ENCODE peak calls at places on chromosomes 4 and X, in six cellular contexts. One of them, this sample, is unnamed.

GRCh38 chr4:76147454-76148141 is 599 bp downstream of the NUP54 start:
- DNase-seq in endothelial cell of umbilical vein: peak; percentile 77
- DNase-seq in A549: peak; percentile 72
- DNase-seq in GM12878: peak; percentile 15
- DNase-seq in K562: peak; percentile 83
- DNase-seq in HepG2: peak; percentile 66
- DNase-seq in this sample: peak; percentile 94

GRCh38 chr4:7067523-7068278 is at the start of gene GRPEL1:
- DNase-seq in endothelial cell of umbilical vein: peak; percentile 100
- DNase-seq in A549: peak; percentile 83
- DNase-seq in GM12878: peak; percentile 98
- DNase-seq in K562: peak; percentile 71
- DNase-seq in HepG2: peak; percentile 99
- DNase-seq in this sample: peak; percentile 100

GRCh38 chrX:103309860-103310591 is 764 bp downstream of the BEX2 start:
- DNase-seq in endothelial cell of umbilical vein: no peak
- DNase-seq in A549: no peak
- DNase-seq in GM12878: no peak
- DNase-seq in K562: no peak
- DNase-seq in HepG2: no peak
- DNase-seq in this sample: no peak

GRCh38 chr4:183834252-183834651 is 70.9 kb upstream of the STOX2 start:
- DNase-seq in endothelial cell of umbilical vein: no peak
- DNase-seq in A549: no peak
- DNase-seq in GM12878: no peak
- DNase-seq in K562: no peak
- DNase-seq in HepG2: no peak
- DNase-seq in this sample: no peak

GRCh38 chr4:1195894-1196401 is 23.6 kb upstream of the SPON2 start:
- DNase-seq in endothelial cell of umbilical vein: no peak
- DNase-seq in A549: no peak
- DNase-seq in GM12878: no peak
- DNase-seq in K562: no peak
- DNase-seq in HepG2: no peak
- DNase-seq in this sample: peak; percentile 10

GRCh38 chrX:74925210-74926088 is at the start of gene NEXMIF:
- DNase-seq in endothelial cell of umbilical vein: no peak
- DNase-seq in A549: peak; percentile 45
- DNase-seq in GM12878: no peak
- DNase-seq in K562: no peak
- DNase-seq in HepG2: peak; percentile 6
- DNase-seq in this sample: peak; percentile 49

GRCh38 chrX:8607326-8607725 is 124.6 kb downstream of the ANOS1 start:
- DNase-seq in endothelial cell of umbilical vein: peak; percentile 65
- DNase-seq in A549: no peak
- DNase-seq in GM12878: no peak
- DNase-seq in K562: no peak
- DNase-seq in HepG2: no peak
- DNase-seq in this sample: no peak

GRCh38 chr4:133287396-133287795 is 138.3 kb downstream of the PCDH10 start:
- DNase-seq in endothelial cell of umbilical vein: no peak
- DNase-seq in A549: no peak
- DNase-seq in GM12878: no peak
- DNase-seq in K562: no peak
- DNase-seq in HepG2: no peak
- DNase-seq in this sample: no peak

GRCh38 chrX:25144043-25144940 is 128.5 kb upstream of the ARX start:
- DNase-seq in endothelial cell of umbilical vein: peak; percentile 43
- DNase-seq in A549: peak; percentile 4
- DNase-seq in GM12878: no peak
- DNase-seq in K562: peak; percentile 52
- DNase-seq in HepG2: peak; percentile 10
- DNase-seq in this sample: peak; percentile 52

GRCh38 chr4:77007358-77008230 is 58.0 kb downstream of the SEPTIN11 start:
- DNase-seq in endothelial cell of umbilical vein: peak; percentile 95
- DNase-seq in A549: no peak
- DNase-seq in GM12878: no peak
- DNase-seq in K562: no peak
- DNase-seq in HepG2: no peak
- DNase-seq in this sample: no peak

GRCh38 chrX:22950278-22951266 is 49.2 kb upstream of the DDX53 start:
- DNase-seq in endothelial cell of umbilical vein: peak; percentile 58
- DNase-seq in A549: no peak
- DNase-seq in GM12878: no peak
- DNase-seq in K562: no peak
- DNase-seq in HepG2: no peak
- DNase-seq in this sample: peak; percentile 59

GRCh38 chrX:38166478-38167083 is 54.1 kb downstream of the SRPX start:
- DNase-seq in endothelial cell of umbilical vein: peak; percentile 26
- DNase-seq in A549: peak; percentile 4
- DNase-seq in GM12878: no peak
- DNase-seq in K562: peak; percentile 7
- DNase-seq in HepG2: peak; percentile 1
- DNase-seq in this sample: peak; percentile 39

GRCh38 chr4:134490863-134491262 is 289.3 kb upstream of the PABPC4L start:
- DNase-seq in endothelial cell of umbilical vein: no peak
- DNase-seq in A549: no peak
- DNase-seq in GM12878: no peak
- DNase-seq in K562: no peak
- DNase-seq in HepG2: no peak
- DNase-seq in this sample: no peak

GRCh38 chr4:161256172-161256571 is 907.6 kb downstream of the FSTL5 start:
- DNase-seq in endothelial cell of umbilical vein: no peak
- DNase-seq in A549: no peak
- DNase-seq in GM12878: no peak
- DNase-seq in K562: no peak
- DNase-seq in HepG2: no peak
- DNase-seq in this sample: no peak

GRCh38 chrX:17655232-17656034 is 81.9 kb upstream of the SCML1 start:
- DNase-seq in endothelial cell of umbilical vein: peak; percentile 26
- DNase-seq in A549: no peak
- DNase-seq in GM12878: no peak
- DNase-seq in K562: no peak
- DNase-seq in HepG2: no peak
- DNase-seq in this sample: no peak

GRCh38 chr4:110533940-110534339 is 58.0 kb downstream of the ENPEP start:
- DNase-seq in endothelial cell of umbilical vein: peak; percentile 94
- DNase-seq in A549: peak; percentile 39
- DNase-seq in GM12878: no peak
- DNase-seq in K562: no peak
- DNase-seq in HepG2: peak; percentile 74
- DNase-seq in this sample: no peak

GRCh38 chr4:152211936-152212675 is 323.8 kb downstream of the FBXW7 start:
- DNase-seq in endothelial cell of umbilical vein: no peak
- DNase-seq in A549: no peak
- DNase-seq in GM12878: no peak
- DNase-seq in K562: no peak
- DNase-seq in HepG2: no peak
- DNase-seq in this sample: no peak

DNA sequence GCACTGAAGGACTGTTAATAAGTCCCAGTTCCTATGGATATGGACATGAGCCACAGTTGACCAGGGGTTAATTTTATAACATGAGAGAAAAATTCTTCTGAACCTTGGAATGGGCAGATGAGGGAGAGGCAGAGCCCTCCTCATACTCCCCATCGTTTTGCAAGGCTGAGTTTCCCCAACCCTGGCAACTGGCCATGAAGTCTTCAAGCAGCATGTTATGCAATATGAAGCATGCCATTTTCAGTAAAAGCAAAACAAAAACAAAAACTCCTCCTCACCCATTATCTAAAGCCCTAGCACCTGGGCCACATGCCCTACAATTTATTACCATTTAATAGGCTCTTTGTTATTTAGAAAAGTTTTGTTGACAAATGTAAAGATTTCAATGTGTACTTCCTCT is 64.5 kb downstream of the GPC4 start:
- DNase-seq in endothelial cell of umbilical vein: no peak
- DNase-seq in A549: no peak
- DNase-seq in GM12878: no peak
- DNase-seq in K562: no peak
- DNase-seq in HepG2: no peak
- DNase-seq in this sample: no peak
- TF ChIP-seq MYC in endothelial cell of umbilical vein: no peak
- TF ChIP-seq MYC in A549: no peak
- TF ChIP-seq MYC in GM12878: no peak
- TF ChIP-seq MYC in K562: no peak
- TF ChIP-seq MYC in HepG2: no peak
- TF ChIP-seq MYC in this sample: no peak

DNA sequence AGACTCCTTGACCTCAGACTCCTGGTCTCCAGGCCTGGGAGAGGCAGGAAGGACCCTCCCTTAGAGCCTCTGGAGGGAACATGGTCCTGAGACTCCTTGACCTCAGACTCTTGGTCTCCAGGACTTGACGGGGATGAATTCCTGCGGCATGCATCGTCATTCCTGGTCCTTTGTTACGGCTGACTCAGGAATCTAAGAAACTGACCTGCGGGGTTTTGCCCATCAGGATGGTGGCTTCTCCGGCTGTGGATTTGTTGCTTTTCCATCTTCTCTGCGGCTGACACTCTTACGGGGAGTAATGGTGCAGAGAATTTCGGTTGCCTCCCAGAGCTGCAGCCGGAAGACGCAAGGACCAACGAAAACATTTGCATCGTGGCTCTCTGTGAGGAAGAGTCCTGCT is 36.2 kb downstream of the SHOX start:
- DNase-seq in endothelial cell of umbilical vein: no peak
- DNase-seq in A549: no peak
- DNase-seq in GM12878: no peak
- DNase-seq in K562: no peak
- DNase-seq in HepG2: no peak
- DNase-seq in this sample: no peak
- TF ChIP-seq MYC in endothelial cell of umbilical vein: no peak
- TF ChIP-seq MYC in A549: no peak
- TF ChIP-seq MYC in GM12878: no peak
- TF ChIP-seq MYC in K562: no peak
- TF ChIP-seq MYC in HepG2: no peak
- TF ChIP-seq MYC in this sample: no peak

GRCh38 chr4:65658117-65658516 is 12.2 kb downstream of the EPHA5 start:
- DNase-seq in endothelial cell of umbilical vein: no peak
- DNase-seq in A549: no peak
- DNase-seq in GM12878: no peak
- DNase-seq in K562: no peak
- DNase-seq in HepG2: no peak
- DNase-seq in this sample: no peak

GRCh38 chr4:65653740-65654361 is 16.4 kb downstream of the EPHA5 start:
- DNase-seq in endothelial cell of umbilical vein: peak; percentile 24
- DNase-seq in A549: no peak
- DNase-seq in GM12878: no peak
- DNase-seq in K562: no peak
- DNase-seq in HepG2: no peak
- DNase-seq in this sample: no peak

GRCh38 chr4:65651031-65651430 is 19.3 kb downstream of the EPHA5 start:
- DNase-seq in endothelial cell of umbilical vein: no peak
- DNase-seq in A549: no peak
- DNase-seq in GM12878: no peak
- DNase-seq in K562: no peak
- DNase-seq in HepG2: no peak
- DNase-seq in this sample: no peak

GRCh38 chr4:65654976-65655375 is 15.3 kb downstream of the EPHA5 start:
- DNase-seq in endothelial cell of umbilical vein: peak; percentile 43
- DNase-seq in A549: no peak
- DNase-seq in GM12878: no peak
- DNase-seq in K562: no peak
- DNase-seq in HepG2: no peak
- DNase-seq in this sample: no peak

DNA sequence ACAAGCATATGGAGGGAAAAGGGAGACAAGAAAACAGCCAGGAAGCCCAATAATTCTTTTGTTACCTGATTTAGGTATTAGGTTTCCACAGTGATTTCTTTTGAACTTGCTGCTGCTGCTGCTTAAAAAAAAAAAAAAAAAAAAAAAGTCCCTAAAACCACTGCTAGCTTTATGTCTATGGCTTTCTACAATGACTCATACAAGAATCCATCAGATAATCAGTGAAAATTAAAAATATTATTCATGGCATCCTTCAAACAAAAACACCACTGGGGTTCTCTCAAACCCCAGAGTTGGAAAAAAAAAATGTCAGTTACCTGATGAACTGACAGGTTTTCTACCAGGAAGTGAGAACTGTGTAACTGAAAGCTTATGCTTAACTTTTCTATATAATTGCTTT is 14.3 kb downstream of the EPHA5 start:
- DNase-seq in endothelial cell of umbilical vein: no peak
- DNase-seq in A549: no peak
- DNase-seq in GM12878: no peak
- DNase-seq in K562: no peak
- DNase-seq in HepG2: no peak
- DNase-seq in this sample: no peak
- TF ChIP-seq MYC in endothelial cell of umbilical vein: no peak
- TF ChIP-seq MYC in A549: no peak
- TF ChIP-seq MYC in GM12878: no peak
- TF ChIP-seq MYC in K562: no peak
- TF ChIP-seq MYC in HepG2: no peak
- TF ChIP-seq MYC in this sample: no peak

DNA sequence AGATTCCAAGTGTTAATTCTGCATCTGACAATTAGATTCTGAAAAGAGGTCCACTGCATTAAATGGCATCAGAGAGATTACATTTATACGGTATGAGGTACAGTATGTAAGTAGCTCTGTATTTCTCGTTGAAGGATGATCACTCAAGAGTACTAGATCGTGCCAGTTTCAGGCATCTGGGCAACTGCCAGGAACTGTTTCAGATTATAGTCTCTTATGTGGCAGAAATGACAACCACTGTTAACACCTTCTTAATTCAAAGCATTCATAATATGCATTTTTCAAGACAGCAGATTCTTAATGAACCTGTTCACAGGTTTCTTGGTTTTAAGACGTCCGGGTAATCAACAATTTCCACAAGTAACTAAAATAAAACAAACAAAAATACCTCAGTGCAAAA is 1.6 kb downstream of the ANKRD50 start:
- DNase-seq in endothelial cell of umbilical vein: peak; percentile 50
- DNase-seq in A549: no peak
- DNase-seq in GM12878: no peak
- DNase-seq in K562: no peak
- DNase-seq in HepG2: no peak
- DNase-seq in this sample: no peak
- TF ChIP-seq MYC in endothelial cell of umbilical vein: no peak
- TF ChIP-seq MYC in A549: no peak
- TF ChIP-seq MYC in GM12878: no peak
- TF ChIP-seq MYC in K562: no peak
- TF ChIP-seq MYC in HepG2: no peak
- TF ChIP-seq MYC in this sample: no peak

GRCh38 chrX:69102805-69103204 is 62.4 kb downstream of the PJA1 start:
- DNase-seq in endothelial cell of umbilical vein: no peak
- DNase-seq in A549: no peak
- DNase-seq in GM12878: no peak
- DNase-seq in K562: no peak
- DNase-seq in HepG2: no peak
- DNase-seq in this sample: peak; percentile 18
- TF ChIP-seq MYC in endothelial cell of umbilical vein: no peak
- TF ChIP-seq MYC in A549: no peak
- TF ChIP-seq MYC in GM12878: no peak
- TF ChIP-seq MYC in K562: no peak
- TF ChIP-seq MYC in HepG2: no peak
- TF ChIP-seq MYC in this sample: no peak

This sample was measured in NB4.